ENCODE peak calls at places on chromosome 7, in eight cellular contexts. X is NCI-H510A treated with DMSO at 0.1 percent for 48 hours; I is natural killer cell treated with Interleukin-12 subunit alpha and Interleukin-12 subunit beta and Interleukin-15 and Interleukin-18, amount 100 ng/mL, for 72 hours; E is cardiac muscle cell; Z is ecto neural progenitor cell; O is ELR; D is trophoblast cell; H is left ventricle myocardium superior. Q is an unnamed sample.

GRCh38 chr7:97004237-97004930 is 969 bp upstream of the DLX6 start:
- DNase-seq in O (no peak), I (no peak), Z (no peak), E (no peak), H (no peak), D (peak; percentile 26), X (no peak), Q (no peak)

GRCh38 chr7:101804087-101804631 is 13.3 kb upstream of the CUX1 start:
- DNase-seq in Z (no peak), H (no peak), O (no peak), I (no peak), D (no peak), E (no peak), X (no peak), Q (no peak)

GRCh38 chr7:98400538-98401427 is at the start of gene BAIAP2L1:
- DNase-seq in X (peak; percentile 72), H (peak; percentile 87), I (peak; percentile 81), Z (peak; percentile 99), D (peak; percentile 96), E (peak; percentile 72), O (peak; percentile 72), Q (peak; percentile 73)

GRCh38 chr7:139694389-139694676 is 83.5 kb downstream of the HIPK2 start:
- DNase-seq in I (no peak), Z (no peak), O (no peak), X (no peak), H (no peak), E (no peak), D (no peak), Q (no peak)

GRCh38 chr7:135335628-135336139 is 102.0 kb downstream of the STRA8 start:
- DNase-seq in O (peak; percentile 67), Z (peak; percentile 94), I (no peak), E (peak; percentile 80), X (peak; percentile 65), H (peak; percentile 36), D (peak; percentile 82), Q (peak; percentile 36)

GRCh38 chr7:110224643-110225042 is 866.3 kb upstream of the LRRN3 start:
- DNase-seq in I (no peak), O (no peak), E (no peak), D (no peak), X (no peak), H (no peak), Z (no peak), Q (no peak)

GRCh38 chr7:42236266-42237161 is 495 bp downstream of the GLI3 start:
- DNase-seq in X (no peak), I (no peak), D (peak; percentile 58), Z (peak; percentile 75), H (peak; percentile 75), E (peak; percentile 79), O (peak; percentile 77), Q (peak; percentile 72)

GRCh38 chr7:147570390-147570789 is 1020.2 kb upstream of the C7orf33 start:
- DNase-seq in O (peak; percentile 69), Z (no peak), H (no peak), D (peak; percentile 59), X (no peak), E (no peak), I (no peak), Q (no peak)

GRCh38 chr7:120991570-120991969 is 3.1 kb downstream of the CPED1 start:
- DNase-seq in D (peak; percentile 68), I (no peak), X (no peak), E (peak; percentile 38), O (peak; percentile 83), Z (no peak), H (no peak), Q (peak; percentile 85)

GRCh38 chr7:72337822-72338167 is 74.3 kb downstream of the CALN1 start:
- DNase-seq in X (no peak), I (no peak), E (no peak), H (no peak), Z (no peak), O (no peak), D (no peak), Q (no peak)

GRCh38 chr7:89695241-89695640 is 459.0 kb upstream of the STEAP1 start:
- DNase-seq in E (no peak), I (no peak), X (no peak), H (no peak), O (no peak), Z (no peak), D (no peak), Q (no peak)

GRCh38 chr7:72336382-72336886 is 75.7 kb downstream of the CALN1 start:
- DNase-seq in D (no peak), O (no peak), Z (peak; percentile 69), I (no peak), X (no peak), E (no peak), H (no peak), Q (no peak)

GRCh38 chr7:130493275-130493868 is 1.5 kb downstream of the MEST start:
- DNase-seq in H (no peak), X (no peak), D (peak; percentile 43), O (peak; percentile 25), I (no peak), E (peak; percentile 37), Z (no peak), Q (peak; percentile 24)

GRCh38 chr7:68309271-68309670 is 1289.0 kb upstream of the AUTS2 start:
- DNase-seq in X (no peak), E (no peak), O (no peak), I (no peak), H (no peak), Z (no peak), D (no peak), Q (no peak)

GRCh38 chr7:94391716-94392390 is 2.8 kb upstream of the COL1A2 start:
- DNase-seq in X (no peak), D (no peak), Z (no peak), O (peak; percentile 32), I (no peak), H (peak; percentile 51), E (peak; percentile 93), Q (peak; percentile 94)

GRCh38 chr7:118233799-118234198 is 9.3 kb downstream of the ANKRD7 start:
- DNase-seq in X (no peak), H (no peak), I (no peak), O (no peak), D (no peak), E (no peak), Z (no peak), Q (no peak)

GRCh38 chr7:92747041-92747835 is 89.1 kb downstream of the CDK6 start:
- DNase-seq in X (no peak), E (no peak), Z (no peak), D (no peak), O (peak; percentile 83), H (no peak), I (no peak), Q (peak; percentile 76)

GRCh38 chr7:104156842-104157277 is 51.0 kb downstream of the ORC5 start:
- DNase-seq in Z (no peak), O (peak; percentile 56), X (peak; percentile 32), H (no peak), E (peak; percentile 50), D (peak; percentile 72), I (no peak), Q (peak; percentile 45)

GRCh38 chr7:157502701-157503111 is 165.9 kb downstream of the DNAJB6 start:
- DNase-seq in Z (no peak), X (no peak), H (no peak), D (no peak), O (peak; percentile 49), I (no peak), E (peak; percentile 10), Q (peak; percentile 2)

GRCh38 chr7:20786779-20787651 is at the start of gene SP8:
- DNase-seq in D (peak; percentile 73), H (peak; percentile 33), Z (peak; percentile 92), O (no peak), E (no peak), X (peak; percentile 75), I (no peak), Q (no peak)

GRCh38 chr7:22854158-22855048 is 31.8 kb upstream of the TOMM7 start:
- DNase-seq in E (peak; percentile 95), X (peak; percentile 80), D (peak; percentile 70), Z (peak; percentile 79), H (peak; percentile 95), I (peak; percentile 89), O (peak; percentile 92), Q (peak; percentile 91)

Q was measured in EH.